ENCODE peak calls at places on chromosome 21, in eight cellular contexts. R, C, T, O, P, X, A and J are unnamed samples.
A peak's percentile ranks its signal among the peaks of the same experiment; 100 is the strongest.

GRCh38 chr21:45768741-45769049 is 125.2 kb downstream of the PCBP3 start:
- DNase-seq in C (no peak), R (no peak), T (no peak), P (no peak), A (no peak), O (no peak), X (peak; percentile 38), J (no peak)

GRCh38 chr21:44054710-44055109 is 42.6 kb downstream of the TRAPPC10 start:
- DNase-seq in C (no peak), A (no peak), X (no peak), T (no peak), O (no peak), P (no peak), R (no peak), J (no peak)

GRCh38 chr21:42038826-42039425 is 28.8 kb upstream of the ZBTB21 start:
- DNase-seq in P (no peak), A (peak; percentile 87), R (no peak), C (no peak), T (no peak), X (no peak), O (no peak), J (no peak)

GRCh38 chr21:24223625-24224024 is 1383.7 kb downstream of the MRPL39 start:
- DNase-seq in T (no peak), P (no peak), C (no peak), A (no peak), O (no peak), R (no peak), X (no peak), J (no peak)

GRCh38 chr21:8991968-8992621 is 1529.3 kb upstream of the TPTE start:
- DNase-seq in O (no peak), A (no peak), T (no peak), X (no peak), C (no peak), R (no peak), P (no peak), J (no peak)

GRCh38 chr21:21084179-21084578 is 86.0 kb downstream of the NCAM2 start:
- DNase-seq in C (no peak), O (no peak), X (no peak), P (no peak), A (no peak), T (no peak), R (no peak), J (no peak)

GRCh38 chr21:41834252-41834925 is 44.8 kb downstream of the PRDM15 start:
- DNase-seq in C (no peak), P (peak; percentile 60), R (no peak), A (no peak), T (no peak), O (no peak), X (no peak), J (no peak)

GRCh38 chr21:17441370-17441769 is 71.5 kb upstream of the CXADR start:
- DNase-seq in A (no peak), X (no peak), C (no peak), P (no peak), T (no peak), O (no peak), R (no peak), J (no peak)

GRCh38 chr21:18382141-18382540 is 21.4 kb downstream of the TMPRSS15 start:
- DNase-seq in A (no peak), X (no peak), R (no peak), C (no peak), T (no peak), O (no peak), P (no peak), J (no peak)

GRCh38 chr21:45470087-45470515 is 65.1 kb downstream of the COL18A1 start:
- DNase-seq in A (no peak), C (no peak), O (no peak), R (no peak), X (no peak), T (no peak), P (no peak), J (no peak)

GRCh38 chr21:46559291-46559983 is 45.4 kb downstream of the S100B start:
- DNase-seq in A (no peak), T (no peak), P (no peak), C (no peak), R (no peak), O (no peak), X (no peak), J (no peak)

GRCh38 chr21:25133939-25134338 is 473.3 kb downstream of the MRPL39 start:
- DNase-seq in T (no peak), R (no peak), C (no peak), A (no peak), X (no peak), P (no peak), O (no peak), J (no peak)

DNA sequence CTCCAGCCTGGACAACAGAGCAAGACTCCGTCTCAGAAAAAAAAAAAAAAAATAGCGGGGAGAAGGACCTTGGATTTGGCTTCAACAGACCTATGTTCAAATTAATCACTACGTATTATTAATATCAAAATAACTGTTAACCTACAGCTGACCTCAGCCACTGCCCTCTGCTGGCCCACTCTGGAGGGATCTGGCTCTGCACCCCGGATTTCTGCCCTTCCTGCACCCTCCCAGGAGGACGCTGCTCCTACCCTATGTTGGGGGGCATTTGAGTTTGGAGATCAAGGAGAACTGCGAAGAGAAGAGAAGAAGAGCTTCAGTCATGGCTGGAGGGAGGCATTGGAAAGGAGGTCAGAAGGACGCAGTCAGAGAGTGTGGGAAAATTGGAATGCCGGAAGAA is 96.7 kb downstream of the PSMG1 start:
- DNase-seq in X (no peak), T (no peak), C (no peak), R (no peak), P (no peak), A (no peak), O (no peak), J (no peak)
- TF ChIP-seq CTCF in X (no peak), T (no peak), C (no peak), R (peak; percentile 31), P (peak; percentile 19), A (peak; percentile 10), O (peak; percentile 36), J (no peak)

DNA sequence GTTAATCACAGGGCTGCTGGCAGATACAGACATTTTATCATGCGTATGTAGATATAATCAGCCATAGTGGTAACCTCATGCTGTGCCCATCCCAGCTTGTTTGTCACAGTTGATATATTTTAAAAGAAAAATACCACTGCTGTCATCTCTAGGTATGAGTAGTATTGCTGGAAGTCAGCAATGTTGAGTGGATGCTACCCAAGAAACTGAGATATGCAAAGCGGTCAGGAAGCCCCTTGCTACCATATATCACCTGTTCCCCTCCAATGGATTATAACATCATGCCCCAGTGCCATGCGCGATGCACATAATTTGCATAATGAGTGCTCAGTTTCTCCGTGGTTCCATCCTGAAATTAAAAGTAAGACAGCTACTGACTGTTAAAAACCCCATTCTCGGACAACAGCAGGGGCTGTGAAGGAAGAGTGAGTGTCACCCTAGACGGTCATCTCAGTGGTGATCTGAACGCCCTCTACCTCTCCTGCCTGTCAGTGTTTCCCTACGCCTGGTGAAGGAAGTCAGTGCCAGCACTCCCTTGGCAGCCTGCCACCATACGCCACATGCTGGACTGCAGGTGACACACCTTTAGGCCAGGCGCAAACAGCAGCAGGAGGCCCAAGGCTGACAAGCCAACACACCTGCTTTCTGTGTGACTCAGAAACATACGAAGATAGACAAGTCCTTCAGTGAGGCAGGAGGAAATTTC is 2.7 kb downstream of the IL10RB start:
- DNase-seq in P (peak; percentile 94), X (no peak), T (no peak), A (no peak), R (no peak), O (no peak), C (no peak), J (no peak)
- TF ChIP-seq CTCF in P (no peak), X (no peak), T (no peak), A (no peak), R (no peak), O (no peak), C (no peak), J (no peak)

DNA sequence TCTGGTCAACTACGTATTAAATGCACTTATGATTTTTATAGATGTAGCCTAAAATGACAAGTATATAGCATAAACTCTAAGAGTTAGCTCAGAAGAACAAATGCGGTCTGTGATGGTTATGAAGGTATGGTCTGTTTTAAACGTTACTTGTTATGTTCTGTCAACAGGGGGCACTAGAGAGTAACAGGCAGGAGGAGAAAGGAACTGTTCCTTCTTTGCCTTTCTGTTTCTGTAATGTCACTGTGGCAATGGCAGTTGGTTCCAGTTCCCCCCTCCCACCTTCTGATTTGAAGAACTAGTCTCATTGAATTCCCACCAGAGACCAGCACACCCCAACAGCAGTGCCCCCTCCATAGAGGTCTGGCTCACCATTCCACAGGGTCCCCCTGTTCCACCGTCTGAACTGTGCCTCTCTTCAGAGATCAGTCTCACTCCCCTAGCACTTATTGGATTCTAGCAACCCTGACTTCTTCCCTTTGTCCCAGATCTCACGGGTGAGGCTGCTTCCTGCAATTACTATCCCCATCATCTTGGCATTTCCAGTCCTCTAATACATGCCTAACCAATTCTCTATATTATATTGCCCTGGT is 14.0 kb downstream of the KRTAP24-1 start:
- DNase-seq in A (no peak), O (no peak), R (no peak), X (no peak), T (no peak), P (no peak), C (no peak), J (no peak)
- TF ChIP-seq CTCF in A (peak; percentile 24), O (peak; percentile 55), R (peak; percentile 39), X (no peak), T (peak; percentile 36), P (no peak), C (no peak), J (no peak)

GRCh38 chr21:35984654-35985366 is 75.5 kb downstream of the SETD4 start:
- DNase-seq in T (no peak), O (no peak), C (no peak), A (no peak), P (no peak), R (no peak), X (no peak), J (no peak)
- TF ChIP-seq CTCF in T (peak; percentile 46), O (no peak), C (no peak), A (no peak), P (no peak), R (no peak), X (no peak), J (no peak)

GRCh38 chr21:31612889-31613785 is 46.4 kb upstream of the SOD1 start:
- DNase-seq in P (peak; percentile 70), R (no peak), X (no peak), O (no peak), C (no peak), T (no peak), A (no peak), J (no peak)

GRCh38 chr21:31611445-31611844 is 48.0 kb upstream of the SOD1 start:
- DNase-seq in P (no peak), X (no peak), C (no peak), A (no peak), R (no peak), T (no peak), O (no peak), J (no peak)

GRCh38 chr21:31607791-31608190 is 51.7 kb upstream of the SOD1 start:
- DNase-seq in P (no peak), O (no peak), X (no peak), T (no peak), A (no peak), R (no peak), C (no peak), J (no peak)

GRCh38 chr21:31606081-31606874 is 53.2 kb upstream of the SOD1 start:
- DNase-seq in X (no peak), C (no peak), O (no peak), T (no peak), A (no peak), P (no peak), R (no peak), J (no peak)

GRCh38 chr21:31609081-31609480 is 50.4 kb upstream of the SOD1 start:
- DNase-seq in R (no peak), C (no peak), P (no peak), X (no peak), O (no peak), T (no peak), A (no peak), J (no peak)
- TF ChIP-seq CTCF in R (no peak), C (no peak), P (no peak), X (no peak), O (no peak), T (no peak), A (no peak), J (no peak)